ENCODE peak calls at places on chromosomes 13 and 19, in seven cellular contexts. D is BJ, X is fibroblast of pulmonary artery, U is hepatocyte, H is heart left ventricle, M is foreskin fibroblast, F is ovary. C is an unnamed sample.

GRCh38 chr19:12785431-12786011 is 5.8 kb upstream of the JUNB start:
- DNase-seq in X (no peak), F (no peak), M (no peak), U (no peak), H (no peak), D (no peak), C (no peak)

GRCh38 chr13:103556681-103557080 is 490.5 kb upstream of the SLC10A2 start:
- DNase-seq in X (no peak), D (no peak), F (no peak), U (no peak), M (no peak), H (no peak), C (no peak)

GRCh38 chr19:21472507-21472906 is 32.9 kb upstream of the ZNF429 start:
- DNase-seq in X (no peak), M (no peak), U (no peak), H (no peak), D (no peak), F (no peak), C (no peak)

GRCh38 chr13:76019421-76020044 is 383.4 kb downstream of the LMO7 start:
- DNase-seq in D (no peak), H (no peak), F (no peak), M (no peak), U (peak), X (no peak), C (no peak)

GRCh38 chr19:40592170-40592569 is 9.0 kb upstream of the LTBP4 start:
- DNase-seq in D (no peak), X (peak), M (peak), U (no peak), H (no peak), F (no peak), C (no peak)

GRCh38 chr19:45250832-45251451 is at the start of gene MARK4:
- DNase-seq in U (peak), M (peak), X (peak), D (no peak), H (peak), F (peak), C (no peak)

GRCh38 chr13:23292596-23292995 is 111.8 kb downstream of the SGCG start:
- DNase-seq in X (peak), U (no peak), F (no peak), M (no peak), H (no peak), D (no peak), C (no peak)

GRCh38 chr19:42042455-42043170 is 27.4 kb downstream of the GRIK5 start:
- DNase-seq in X (no peak), D (no peak), M (no peak), U (no peak), H (no peak), F (no peak), C (no peak)

GRCh38 chr19:19464339-19465098 is 50.8 kb downstream of the TSSK6 start:
- DNase-seq in X (peak), U (peak), F (peak), D (no peak), H (no peak), M (peak), C (no peak)

GRCh38 chr19:27759896-27760295 is 1453.1 kb downstream of the UQCRFS1 start:
- DNase-seq in U (no peak), F (no peak), D (no peak), M (no peak), H (no peak), X (no peak), C (no peak)

GRCh38 chr19:46726551-46726950 is 9.6 kb upstream of the PRKD2 start:
- DNase-seq in D (no peak), U (no peak), X (no peak), M (no peak), F (no peak), H (no peak), C (no peak)

GRCh38 chr13:46202188-46202795 is 9.4 kb upstream of the LRRC63 start:
- DNase-seq in H (no peak), U (no peak), D (no peak), M (no peak), F (no peak), X (no peak), C (no peak)

GRCh38 chr19:48676887-48677286 is 4.1 kb upstream of the NTN5 start:
- DNase-seq in U (peak), F (no peak), M (no peak), X (no peak), D (no peak), H (no peak), C (no peak)

GRCh38 chr19:46875657-46876056 is 14.9 kb downstream of the ARHGAP35 start:
- DNase-seq in D (no peak), H (no peak), M (no peak), F (no peak), U (no peak), X (no peak), C (no peak)

GRCh38 chr13:112071011-112071901 is 4.3 kb downstream of the SOX1 start:
- DNase-seq in D (no peak), H (no peak), M (no peak), X (no peak), U (no peak), F (no peak), C (no peak)

GRCh38 chr19:58401825-58402433 is 6.5 kb downstream of the RNF225 start:
- DNase-seq in X (no peak), F (no peak), H (no peak), D (no peak), U (no peak), M (no peak), C (no peak)

GRCh38 chr19:42831221-42832019 is 48.1 kb downstream of the PSG1 start:
- DNase-seq in M (no peak), D (no peak), X (no peak), F (no peak), H (no peak), U (no peak), C (no peak)

GRCh38 chr13:103607995-103608394 is 541.8 kb upstream of the SLC10A2 start:
- DNase-seq in H (no peak), M (no peak), U (no peak), F (no peak), D (no peak), X (no peak), C (no peak)

GRCh38 chr19:37997911-37998344 is 90.9 kb downstream of the SIPA1L3 start:
- DNase-seq in D (peak), U (peak), M (peak), X (peak), H (no peak), F (no peak), C (peak)

GRCh38 chr13:79547821-79548220 is 66.9 kb downstream of the NDFIP2 start:
- DNase-seq in D (no peak), X (no peak), U (no peak), F (no peak), M (no peak), H (no peak), C (no peak)

GRCh38 chr13:113527272-113527958 is 36.9 kb upstream of the DCUN1D2 start:
- DNase-seq in D (no peak), H (no peak), F (no peak), M (no peak), U (no peak), X (no peak), C (no peak)

GRCh38 chr13:49412749-49413148 is 31.1 kb downstream of the CAB39L start:
- DNase-seq in F (no peak), M (no peak), D (no peak), U (no peak), X (no peak), H (no peak), C (no peak)

GRCh38 chr13:101474419-101474957 is 22.0 kb downstream of the ITGBL1 start:
- DNase-seq in U (peak), F (no peak), H (no peak), X (peak), D (peak), M (no peak), C (peak)

GRCh38 chr19:48746738-48747575 is at the start of gene IZUMO1:
- DNase-seq in D (peak), F (peak), X (peak), M (peak), H (peak), U (peak), C (peak)

DNA sequence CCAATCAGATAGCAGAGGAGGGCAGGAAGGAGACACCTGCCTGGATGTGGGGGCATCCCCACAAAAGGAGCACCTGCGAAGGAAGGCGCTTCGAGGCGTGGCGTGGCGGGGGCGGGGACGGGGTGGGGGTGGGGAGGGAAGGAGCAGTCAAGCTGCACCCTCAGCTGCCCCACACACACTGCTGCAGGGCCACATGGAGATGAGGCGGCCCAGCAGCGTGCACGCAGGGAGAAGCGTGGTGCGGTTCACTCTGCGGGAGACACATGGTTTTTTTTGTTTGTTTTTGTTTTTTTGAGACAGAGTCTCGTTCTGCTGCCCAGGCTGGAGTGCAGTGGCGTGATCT is 21.4 kb downstream of the ANKRD27 start:
- DNase-seq in H (no peak), X (no peak), U (no peak), D (no peak), F (no peak), M (no peak), C (no peak)
- TF ChIP-seq CTCF in H (no peak), X (no peak), U (no peak), D (no peak), F (no peak), M (no peak), C (no peak)

GRCh38 chr13:29952245-29952644 is 101.8 kb upstream of the UBL3 start:
- DNase-seq in M (no peak), U (no peak), H (no peak), D (no peak), X (no peak), F (no peak), C (no peak)

GRCh38 chr13:29948246-29948645 is 97.8 kb upstream of the UBL3 start:
- DNase-seq in X (no peak), U (no peak), H (no peak), F (no peak), M (no peak), D (no peak), C (no peak)

GRCh38 chr13:29946093-29946492 is 95.7 kb upstream of the UBL3 start:
- DNase-seq in F (no peak), U (peak), D (no peak), H (no peak), M (no peak), X (no peak), C (no peak)

GRCh38 chr13:29947839-29948238 is 97.4 kb upstream of the UBL3 start:
- DNase-seq in U (no peak), M (no peak), F (no peak), D (no peak), X (no peak), H (no peak), C (no peak)

DNA sequence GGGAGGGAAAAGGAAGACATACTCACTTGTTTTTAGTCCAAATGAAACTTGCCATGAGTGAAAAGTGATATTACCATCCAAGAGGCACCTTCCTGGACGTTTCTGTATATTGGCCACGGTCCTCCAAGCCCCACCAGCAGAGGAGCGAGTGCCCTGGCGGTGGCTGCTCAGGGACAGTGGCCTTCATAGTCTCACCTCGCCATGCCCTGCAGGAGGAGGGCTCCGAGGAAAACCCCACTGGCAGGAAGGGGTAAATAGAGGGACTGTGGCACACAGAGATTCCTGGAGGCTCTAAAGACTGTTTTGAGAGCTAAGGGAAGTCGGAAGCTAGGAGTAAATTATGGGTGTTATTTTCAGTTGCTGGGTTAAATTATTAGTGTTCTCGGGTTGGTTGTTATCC is 98.4 kb upstream of the UBL3 start:
- DNase-seq in D (no peak), F (no peak), M (no peak), H (no peak), X (no peak), U (no peak), C (no peak)
- H3K4me3 ChIP-seq in D (no peak), F (no peak), M (no peak), H (no peak), X (no peak), U (no peak), C (no peak)

GRCh38 chr13:27826379-27827353 is 34.4 kb downstream of the GSX1 start:
- DNase-seq in F (peak), M (peak), H (peak), X (peak), U (peak), D (peak), C (peak)
- TF ChIP-seq CTCF in F (peak), M (peak), H (peak), X (peak), U (peak), D (peak), C (peak)

GRCh38 chr19:36950335-36951119 is 34.4 kb downstream of the ZNF568 start:
- DNase-seq in H (no peak), M (no peak), X (no peak), F (no peak), D (no peak), U (no peak), C (no peak)
- H3K4me3 ChIP-seq in H (no peak), M (no peak), X (no peak), F (no peak), D (no peak), U (no peak), C (no peak)

DNA sequence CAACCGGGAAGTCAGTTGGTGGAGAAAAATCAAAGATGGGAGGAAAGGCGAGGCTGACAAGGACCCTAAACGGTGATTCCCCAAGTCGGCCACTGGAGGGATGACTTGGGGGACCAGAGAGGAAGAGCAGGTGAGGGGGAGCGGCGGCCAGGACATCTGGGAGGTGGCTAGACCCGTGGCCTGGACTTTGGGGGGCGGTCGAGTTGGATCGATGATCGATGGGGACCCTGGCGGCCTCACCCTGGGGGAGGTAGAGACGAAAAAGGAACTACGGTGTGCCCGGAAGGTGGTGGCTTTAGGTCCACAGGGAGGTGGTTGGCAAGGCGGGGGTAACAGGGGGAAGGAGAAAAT is 7.6 kb upstream of the CIRBP start:
- DNase-seq in U (no peak), F (no peak), X (no peak), D (no peak), M (no peak), H (peak), C (no peak)
- TF ChIP-seq CTCF in U (peak), F (no peak), X (peak), D (no peak), M (no peak), H (no peak), C (peak)

C was measured in AG04449.